ENCODE peak calls at places on chromosomes 11 and 22, in four cellular contexts. D, E, X and F are unnamed samples.

GRCh38 chr22:31491218-31491962 is 1.7 kb upstream of the EIF4ENIF1 start:
- DNase-seq in D (no peak), E (no peak), X (no peak), F (no peak)

GRCh38 chr22:40426671-40427070 is 56.3 kb downstream of the SGSM3 start:
- DNase-seq in D (no peak), E (no peak), X (no peak), F (no peak)

GRCh38 chr11:99632969-99633368 is 612.2 kb downstream of the CNTN5 start:
- DNase-seq in D (no peak), E (no peak), X (no peak), F (no peak)

GRCh38 chr11:67429038-67429668 is 859 bp downstream of the RPS6KB2 start:
- DNase-seq in D (no peak), E (no peak), X (no peak), F (no peak)

GRCh38 chr11:35478411-35479139 is 46.8 kb downstream of the PAMR1 start:
- DNase-seq in D (no peak), E (no peak), X (no peak), F (no peak)

GRCh38 chr11:131404010-131404409 is 33.6 kb downstream of the NTM start:
- DNase-seq in D (no peak), E (no peak), X (no peak), F (no peak)

GRCh38 chr22:36344106-36344827 is 43.5 kb downstream of the MYH9 start:
- DNase-seq in D (no peak), E (no peak), X (no peak), F (no peak)

GRCh38 chr11:2580444-2581050 is 119.2 kb downstream of the KCNQ1OT1 start:
- DNase-seq in D (peak; percentile 17), E (no peak), X (no peak), F (peak; percentile 42)

GRCh38 chr11:64305691-64306562 is 603 bp downstream of the ESRRA start:
- DNase-seq in D (peak; percentile 80), E (peak; percentile 64), X (peak; percentile 63), F (peak; percentile 81)

GRCh38 chr11:9953994-9954626 is 290.2 kb downstream of the SWAP70 start:
- DNase-seq in D (no peak), E (no peak), X (no peak), F (no peak)

GRCh38 chr11:34192481-34193401 is 87.3 kb downstream of the NAT10 start:
- DNase-seq in D (peak; percentile 75), E (no peak), X (no peak), F (peak; percentile 70)

GRCh38 chr11:65375012-65375411 is 7.4 kb downstream of the SLC25A45 start:
- DNase-seq in D (no peak), E (no peak), X (no peak), F (no peak)

GRCh38 chr22:17706451-17706900 is 67.8 kb downstream of the BID start:
- DNase-seq in D (no peak), E (no peak), X (no peak), F (no peak)

GRCh38 chr11:121082670-121083069 is 18.4 kb upstream of the TECTA start:
- DNase-seq in D (no peak), E (peak; percentile 77), X (no peak), F (no peak)

GRCh38 chr11:110431212-110432073 is 1.7 kb downstream of the FDX1 start:
- DNase-seq in D (no peak), E (no peak), X (no peak), F (no peak)

GRCh38 chr11:15773024-15773423 is 583.3 kb downstream of the SOX6 start:
- DNase-seq in D (no peak), E (no peak), X (no peak), F (no peak)

GRCh38 chr22:41021655-41022454 is 70.5 kb upstream of the EP300 start:
- DNase-seq in D (peak; percentile 74), E (peak; percentile 77), X (peak; percentile 26), F (peak; percentile 70)

GRCh38 chr11:94315664-94316063 is 11.3 kb downstream of the IZUMO1R start:
- DNase-seq in D (no peak), E (peak; percentile 32), X (no peak), F (no peak)